ENCODE peak calls at places on chromosomes 6 and 20, in six cellular contexts. R, B, E, Y, N and P are unnamed samples.

GRCh38 chr6:73798592-73798991 is 102.6 kb downstream of the CD109 start:
- DNase-seq in Y (peak; percentile 10), B (peak; percentile 99), E (no peak), R (no peak), N (peak; percentile 1), P (no peak)

GRCh38 chr20:43583982-43584432 is 6.7 kb upstream of the IFT52 start:
- DNase-seq in R (peak; percentile 32), N (peak; percentile 49), Y (no peak), B (peak; percentile 97), E (peak; percentile 0), P (no peak)

GRCh38 chr20:5845686-5846651 is 95.8 kb downstream of the SHLD1 start:
- DNase-seq in R (no peak), E (peak; percentile 30), Y (no peak), N (no peak), B (peak; percentile 45), P (peak; percentile 28)

GRCh38 chr6:29964904-29965872 is 22.9 kb downstream of the HLA-A start:
- DNase-seq in B (peak; percentile 91), Y (peak; percentile 75), R (no peak), E (peak; percentile 75), N (peak; percentile 92), P (peak; percentile 81)

GRCh38 chr6:110284877-110285276 is 73.3 kb downstream of the METTL24 start:
- DNase-seq in E (peak; percentile 9), N (no peak), Y (no peak), B (no peak), R (no peak), P (no peak)

GRCh38 chr6:152609125-152609670 is 28.0 kb downstream of the SYNE1 start:
- DNase-seq in E (no peak), R (no peak), Y (no peak), B (no peak), N (no peak), P (no peak)

GRCh38 chr6:154768280-154768679 is 35.1 kb downstream of the SCAF8 start:
- DNase-seq in E (no peak), R (no peak), N (no peak), Y (no peak), B (peak; percentile 12), P (no peak)

GRCh38 chr20:53146201-53146891 is 174.2 kb downstream of the TSHZ2 start:
- DNase-seq in R (no peak), B (no peak), Y (peak; percentile 30), E (no peak), N (no peak), P (no peak)

GRCh38 chr6:56862415-56863175 is 92.3 kb upstream of the BEND6 start:
- DNase-seq in N (no peak), B (peak; percentile 69), Y (no peak), E (no peak), R (no peak), P (no peak)

GRCh38 chr20:36336838-36337478 is 30.8 kb downstream of the DLGAP4 start:
- DNase-seq in Y (no peak), E (no peak), R (no peak), B (no peak), N (no peak), P (no peak)

GRCh38 chr6:39426057-39426592 is 103.6 kb upstream of the KCNK16 start:
- DNase-seq in R (no peak), B (peak; percentile 33), Y (no peak), N (no peak), E (no peak), P (no peak)

GRCh38 chr6:33609444-33610034 is 11.6 kb upstream of the ITPR3 start:
- DNase-seq in E (no peak), B (peak; percentile 74), N (no peak), Y (no peak), R (no peak), P (no peak)

GRCh38 chr6:6392214-6393068 is 72.0 kb upstream of the F13A1 start:
- DNase-seq in Y (no peak), B (no peak), R (no peak), N (no peak), E (no peak), P (no peak)

GRCh38 chr6:48135352-48136084 is 24.5 kb upstream of the PTCHD4 start:
- DNase-seq in R (no peak), B (peak; percentile 4), N (no peak), Y (no peak), E (no peak), P (no peak)

GRCh38 chr6:39980839-39981580 is 46.7 kb upstream of the MOCS1 start:
- DNase-seq in B (peak; percentile 57), R (no peak), Y (peak; percentile 3), E (peak; percentile 50), N (peak; percentile 13), P (peak; percentile 74)

GRCh38 chr6:3293271-3294155 is 34.8 kb downstream of the PSMG4 start:
- DNase-seq in B (no peak), E (no peak), R (no peak), N (no peak), Y (no peak), P (no peak)

GRCh38 chr6:14474816-14475215 is 357.2 kb downstream of the CD83 start:
- DNase-seq in N (no peak), E (no peak), R (no peak), Y (no peak), B (no peak), P (no peak)